ENCODE peak calls at places on chromosome 1, in five cellular contexts. K is GM12865, M is prostate gland, O is endothelial cell of umbilical vein, T is Panc1. S is an unnamed sample.

GRCh38 chr1:10575616-10576015 is 100.9 kb downstream of the PEX14 start:
- DNase-seq in M (no peak), T (peak), K (no peak), O (peak), S (no peak)

GRCh38 chr1:212234431-212235298 is 50.5 kb upstream of the PPP2R5A start:
- DNase-seq in K (peak), O (peak), M (no peak), T (peak), S (peak)

GRCh38 chr1:197633447-197634039 is 141.7 kb downstream of the DENND1B start:
- DNase-seq in T (no peak), K (no peak), O (no peak), M (no peak), S (no peak)

GRCh38 chr1:224333309-224333926 is 3.4 kb upstream of the NVL start:
- DNase-seq in O (peak), M (peak), T (peak), K (peak), S (peak)

GRCh38 chr1:30323352-30323751 is 400.0 kb downstream of the MATN1 start:
- DNase-seq in K (no peak), M (no peak), T (no peak), O (no peak), S (no peak)

GRCh38 chr1:107793896-107794440 is 171.0 kb downstream of the VAV3 start:
- DNase-seq in M (no peak), T (no peak), O (no peak), K (no peak), S (no peak)

GRCh38 chr1:247843411-247843810 is 1.7 kb upstream of the OR11L1 start:
- DNase-seq in O (no peak), T (no peak), M (no peak), K (no peak), S (no peak)

GRCh38 chr1:93811646-93812045 is 67.4 kb downstream of the DNTTIP2 start:
- DNase-seq in T (no peak), K (no peak), M (no peak), O (no peak), S (no peak)

GRCh38 chr1:237084399-237085077 is 42.6 kb downstream of the RYR2 start:
- DNase-seq in T (no peak), M (no peak), O (no peak), K (no peak), S (no peak)

GRCh38 chr1:27430903-27431653 is 38.7 kb downstream of the GPR3 start:
- DNase-seq in O (peak), T (no peak), M (peak), K (peak), S (peak)

GRCh38 chr1:41609166-41609883 is 124.8 kb upstream of the EDN2 start:
- DNase-seq in M (no peak), T (no peak), K (no peak), O (no peak), S (no peak)

GRCh38 chr1:176691251-176692228 is 228.6 kb downstream of the PAPPA2 start:
- DNase-seq in K (peak), O (peak), T (peak), M (peak), S (peak)

GRCh38 chr1:194013561-194013960 is 827.1 kb upstream of the B3GALT2 start:
- DNase-seq in T (no peak), O (peak), M (no peak), K (no peak), S (no peak)

GRCh38 chr1:110542730-110543129 is 23.8 kb upstream of the KCNA10 start:
- DNase-seq in O (peak), T (no peak), K (peak), M (no peak), S (peak)

GRCh38 chr1:11719313-11720032 is 16.5 kb upstream of the AGTRAP start:
- DNase-seq in K (peak), T (no peak), O (peak), M (peak), S (peak)

GRCh38 chr1:226939439-226940028 is 560 bp upstream of the COQ8A start:
- DNase-seq in O (no peak), K (no peak), M (peak), T (no peak), S (peak)

GRCh38 chr1:41282679-41283317 is 40.7 kb upstream of the SCMH1 start:
- DNase-seq in T (no peak), O (peak), M (no peak), K (peak), S (peak)

GRCh38 chr1:151984313-151984956 is 9.2 kb downstream of the S100A10 start:
- DNase-seq in K (peak), M (no peak), O (no peak), T (no peak), S (peak)

GRCh38 chr1:228453022-228453560 is 34.1 kb upstream of the RNF187 start:
- DNase-seq in M (no peak), K (no peak), T (no peak), O (no peak), S (no peak)

GRCh38 chr1:147201276-147201675 is 23.9 kb downstream of the FMO5 start:
- DNase-seq in T (no peak), O (no peak), K (no peak), M (no peak), S (no peak)

GRCh38 chr1:62247391-62248168 is 52.9 kb downstream of the L1TD1 start:
- DNase-seq in M (no peak), T (no peak), O (no peak), K (no peak), S (no peak)

GRCh38 chr1:219568728-219569127 is 44.2 kb downstream of the ZC3H11B start:
- DNase-seq in T (no peak), K (no peak), O (no peak), M (no peak), S (no peak)

GRCh38 chr1:85584264-85584781 is 3.8 kb downstream of the CCN1 start:
- DNase-seq in K (no peak), T (peak), O (peak), M (no peak), S (no peak)

GRCh38 chr1:36151133-36151844 is 2.0 kb upstream of the TRAPPC3 start:
- DNase-seq in M (no peak), K (no peak), T (no peak), O (no peak), S (no peak)

GRCh38 chr1:200969726-200970521 is 53.6 kb downstream of the KIF21B start:
- DNase-seq in K (peak), M (no peak), O (no peak), T (no peak), S (peak)

GRCh38 chr1:209850342-209850979 is 22.7 kb downstream of the UTP25 start:
- DNase-seq in M (peak), T (no peak), O (peak), K (peak), S (peak)

GRCh38 chr1:175319112-175319911 is 126.7 kb upstream of the KIAA0040 start:
- DNase-seq in M (peak), K (peak), O (peak), T (peak), S (peak)

GRCh38 chr1:236185687-236186086 is 43.3 kb downstream of the GPR137B start:
- DNase-seq in M (no peak), K (no peak), T (no peak), O (no peak), S (no peak)

GRCh38 chr1:6998267-6998666 is 213.0 kb downstream of the CAMTA1 start:
- DNase-seq in M (no peak), K (no peak), T (no peak), O (no peak), S (no peak)

GRCh38 chr1:47333578-47333921 is at the start of gene CMPK1:
- DNase-seq in T (no peak), O (peak), M (peak), K (peak), S (peak)
- TF ChIP-seq CTCF in T (no peak), O (no peak), M (no peak), K (no peak), S (no peak)

GRCh38 chr1:164440222-164440621 is 118.8 kb upstream of the PBX1 start:
- DNase-seq in T (no peak), M (no peak), K (no peak), O (no peak), S (no peak)
- TF ChIP-seq CTCF in T (peak), M (no peak), K (no peak), O (no peak), S (no peak)

DNA sequence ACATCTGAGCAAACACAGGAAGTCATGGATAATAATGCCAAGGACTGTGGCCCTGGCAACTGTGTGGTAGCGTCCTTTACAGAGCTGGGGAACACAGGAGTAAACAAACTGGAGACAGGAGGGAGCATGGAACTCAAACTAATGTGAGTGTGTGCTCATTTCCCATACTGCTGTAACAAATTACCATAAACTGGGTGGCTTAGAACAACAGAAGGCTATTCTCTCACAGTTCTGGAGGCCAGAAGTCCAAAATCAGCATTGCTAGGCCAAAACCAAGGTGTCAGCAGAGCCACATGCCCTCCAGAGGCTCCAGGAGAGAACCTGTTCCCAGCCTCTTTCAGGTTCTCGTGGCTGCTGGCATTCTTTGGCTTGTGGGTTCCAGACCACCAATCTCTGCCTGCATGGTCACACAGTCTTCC is 106.3 kb downstream of the TGFBR3 start:
- DNase-seq in O (peak), K (no peak), M (no peak), T (no peak), S (no peak)
- TF ChIP-seq CTCF in O (no peak), K (no peak), M (no peak), T (no peak), S (no peak)

DNA sequence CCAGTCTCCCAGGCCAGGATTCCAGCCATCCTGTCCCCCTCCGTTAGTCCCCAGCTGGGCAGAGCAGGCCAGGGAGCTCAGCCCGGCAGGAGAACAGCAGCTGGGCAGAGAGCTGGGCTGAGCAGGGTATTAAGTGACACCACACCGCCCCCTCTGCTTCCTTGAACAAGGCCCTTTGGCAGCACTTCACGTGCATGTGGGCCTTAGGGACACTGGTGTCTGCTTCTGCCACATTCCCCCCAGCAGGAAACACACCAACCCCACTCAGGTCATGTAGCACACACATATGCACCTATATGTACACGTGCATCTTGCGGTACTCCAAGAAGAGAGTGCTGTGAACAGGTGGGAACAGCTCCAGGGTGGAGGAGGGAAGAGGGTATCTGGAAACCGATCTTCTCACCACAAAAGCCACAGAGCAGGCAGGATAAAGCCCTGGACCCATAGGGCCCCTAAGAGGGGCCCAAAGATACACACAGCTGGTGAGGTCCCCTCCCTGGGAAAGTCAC is 4.6 kb downstream of the EPHA2 start:
- DNase-seq in O (peak), T (no peak), K (no peak), M (no peak), S (no peak)
- TF ChIP-seq CTCF in O (no peak), T (no peak), K (no peak), M (no peak), S (no peak)

GRCh38 chr1:8412183-8412831 is 94.4 kb downstream of the SLC45A1 start:
- DNase-seq in O (peak), T (peak), M (peak), K (no peak), S (no peak)
- TF ChIP-seq CTCF in O (no peak), T (peak), M (no peak), K (no peak), S (no peak)

GRCh38 chr1:172582889-172583288 is 49.9 kb downstream of the SUCO start:
- DNase-seq in T (no peak), M (no peak), O (no peak), K (no peak), S (no peak)
- TF ChIP-seq CTCF in T (peak), M (no peak), O (no peak), K (no peak), S (no peak)

GRCh38 chr1:205602118-205602517 is 29.7 kb downstream of the ELK4 start:
- DNase-seq in T (no peak), M (no peak), O (peak), K (no peak), S (no peak)

GRCh38 chr1:205598841-205599666 is 32.8 kb downstream of the ELK4 start:
- DNase-seq in K (no peak), M (no peak), O (peak), T (no peak), S (no peak)

GRCh38 chr1:205599667-205600042 is 32.2 kb downstream of the ELK4 start:
- DNase-seq in O (no peak), T (no peak), M (no peak), K (no peak), S (no peak)

GRCh38 chr1:205601209-205601608 is 30.6 kb downstream of the ELK4 start:
- DNase-seq in T (no peak), K (no peak), M (no peak), O (no peak), S (no peak)

DNA sequence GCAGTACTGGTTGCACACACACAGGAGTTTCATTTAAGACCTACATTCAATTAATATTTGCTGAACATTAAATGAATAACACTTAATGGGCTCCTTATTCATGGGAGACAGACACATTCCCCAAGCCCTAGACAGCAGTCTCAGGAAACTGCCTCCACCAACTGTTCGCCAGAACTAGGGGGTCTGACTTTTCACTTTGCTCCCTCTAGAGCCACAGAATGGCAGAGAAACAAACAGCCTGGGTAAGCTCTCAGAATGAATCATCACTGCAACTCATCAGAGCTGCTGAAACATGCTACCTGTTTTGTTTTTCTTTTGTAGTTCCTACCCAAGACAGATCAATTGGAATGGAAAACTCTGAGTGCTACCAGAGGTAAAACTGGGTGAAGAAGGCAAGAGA is 31.7 kb downstream of the ELK4 start:
- DNase-seq in O (peak), K (peak), M (no peak), T (no peak), S (peak)
- TF ChIP-seq CTCF in O (peak), K (no peak), M (no peak), T (no peak), S (no peak)

DNA sequence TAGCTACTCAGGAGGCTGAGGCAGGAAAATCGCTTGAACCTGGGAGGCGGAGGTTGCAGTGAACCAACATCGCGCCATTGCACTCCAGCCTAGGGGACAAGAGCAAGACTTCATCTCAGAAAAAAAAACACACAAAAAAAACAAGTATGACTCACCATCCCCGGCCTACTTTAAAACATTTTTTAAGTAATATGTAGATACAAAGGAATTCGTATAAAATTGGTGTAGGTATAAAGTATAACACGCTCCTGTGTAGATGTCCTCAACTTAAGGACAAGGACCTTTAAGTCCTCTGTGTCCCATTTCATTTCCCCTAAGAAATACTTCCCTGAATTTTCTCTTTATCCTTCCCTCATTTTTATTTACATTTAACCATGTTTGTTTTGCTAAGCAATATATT is 73.4 kb upstream of the PKN2 start:
- DNase-seq in M (no peak), K (no peak), O (no peak), T (no peak), S (no peak)
- TF ChIP-seq CTCF in M (no peak), K (no peak), O (no peak), T (no peak), S (no peak)

DNA sequence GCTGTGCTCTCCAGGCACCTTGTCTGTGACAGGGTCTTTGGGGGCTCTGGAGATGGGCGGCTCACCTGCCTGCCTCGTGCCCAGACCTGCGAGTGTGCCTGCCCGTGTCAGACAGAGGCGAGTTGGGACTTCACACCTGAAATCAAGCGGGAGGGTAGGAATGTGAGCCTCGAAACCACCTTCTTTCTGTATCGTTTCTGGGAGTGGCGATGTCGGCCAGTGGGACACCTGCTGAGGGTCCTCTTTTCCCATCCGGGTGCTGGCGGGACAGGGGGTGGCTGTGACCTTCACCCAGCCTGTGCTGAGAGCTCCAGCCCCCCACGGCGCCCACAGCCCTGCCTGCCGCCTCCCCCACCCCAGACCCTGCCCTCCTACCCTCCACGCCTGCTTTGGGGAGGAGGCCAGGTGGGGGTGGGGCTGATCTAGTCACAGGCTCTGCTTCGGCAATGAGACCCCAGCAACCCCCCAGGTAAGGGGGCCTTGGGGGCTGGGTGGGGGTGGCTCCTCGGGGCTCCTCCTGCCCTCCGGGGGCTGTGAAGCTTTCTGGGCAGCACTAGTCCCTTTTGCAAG is 15.6 kb upstream of the FAAP20 start:
- DNase-seq in O (no peak), T (no peak), M (no peak), K (no peak), S (no peak)
- TF ChIP-seq CTCF in O (no peak), T (no peak), M (no peak), K (no peak), S (no peak)

GRCh38 chr1:206685749-206686485 is 1.2 kb downstream of the MAPKAPK2 start:
- DNase-seq in K (peak), T (no peak), O (peak), M (peak), S (peak)
- TF ChIP-seq CTCF in K (no peak), T (no peak), O (no peak), M (no peak), S (no peak)